ENCODE peak calls at places on chromosomes 3 and 15, in six cellular contexts. L, Z, O, N, I and M are unnamed samples.

GRCh38 chr15:40984963-40985362 is 31.7 kb downstream of the CHAC1 start:
- DNase-seq in L (no peak), Z (no peak), O (no peak), I (no peak), N (no peak), M (no peak)

GRCh38 chr3:63353383-63353782 is 75.3 kb downstream of the SYNPR start:
- DNase-seq in I (no peak), L (no peak), O (no peak), Z (no peak), N (no peak), M (no peak)

GRCh38 chr3:127694467-127695215 is 21.9 kb downstream of the ABTB1 start:
- DNase-seq in I (peak; percentile 60), L (no peak), N (peak; percentile 92), Z (peak; percentile 90), O (no peak), M (no peak)

GRCh38 chr3:98021821-98022220 is 13.3 kb downstream of the GABRR3 start:
- DNase-seq in L (no peak), Z (no peak), I (no peak), O (no peak), N (no peak), M (no peak)

GRCh38 chr3:139304383-139304782 is 39.4 kb upstream of the MRPS22 start:
- DNase-seq in O (no peak), L (no peak), N (no peak), Z (no peak), I (no peak), M (no peak)

GRCh38 chr3:72310028-72310987 is 525.4 kb upstream of the PROK2 start:
- DNase-seq in O (no peak), I (peak; percentile 40), Z (peak; percentile 92), N (no peak), L (peak; percentile 42), M (no peak)

GRCh38 chr3:151794080-151794479 is 19.8 kb upstream of the AADAC start:
- DNase-seq in I (no peak), N (peak; percentile 24), O (no peak), L (no peak), Z (no peak), M (no peak)

GRCh38 chr15:27059610-27060202 is 88.7 kb downstream of the GABRG3 start:
- DNase-seq in O (no peak), I (peak; percentile 80), Z (no peak), N (peak; percentile 2), L (peak; percentile 64), M (no peak)

GRCh38 chr3:162770556-162770955 is 1273.9 kb downstream of the OTOL1 start:
- DNase-seq in O (no peak), N (no peak), Z (no peak), I (no peak), L (no peak), M (no peak)

GRCh38 chr3:165753560-165753959 is 83.7 kb downstream of the BCHE start:
- DNase-seq in I (no peak), Z (no peak), O (no peak), L (no peak), N (peak; percentile 36), M (no peak)

GRCh38 chr15:101617390-101617965 is 34.7 kb downstream of the TM2D3 start:
- DNase-seq in O (peak; percentile 61), I (no peak), Z (no peak), N (no peak), L (no peak), M (no peak)

GRCh38 chr3:178112134-178112533 is 424.1 kb upstream of the KCNMB2 start:
- DNase-seq in Z (no peak), L (no peak), N (no peak), I (no peak), O (no peak), M (no peak)

GRCh38 chr3:133749427-133750200 is 3.4 kb downstream of the TF start:
- DNase-seq in N (no peak), O (no peak), I (no peak), L (no peak), Z (no peak), M (no peak)

GRCh38 chr3:58631742-58632141 is 34.8 kb downstream of the FAM3D start:
- DNase-seq in O (no peak), I (no peak), L (no peak), N (no peak), Z (no peak), M (no peak)

GRCh38 chr3:129688310-129688895 is 81.9 kb upstream of the PLXND1 start:
- DNase-seq in I (peak; percentile 30), Z (no peak), N (no peak), O (peak; percentile 88), L (peak; percentile 61), M (no peak)

GRCh38 chr15:57703387-57703786 is 3.1 kb upstream of the POLR2M start:
- DNase-seq in I (no peak), N (no peak), L (no peak), Z (no peak), O (no peak), M (no peak)

GRCh38 chr3:119662604-119663377 is 2.4 kb upstream of the POPDC2 start:
- DNase-seq in N (no peak), Z (no peak), O (no peak), L (no peak), I (no peak), M (no peak)

GRCh38 chr3:154334973-154335420 is 10.7 kb upstream of the DHX36 start:
- DNase-seq in O (no peak), I (no peak), L (no peak), N (peak; percentile 30), Z (no peak), M (no peak)

GRCh38 chr3:194395201-194395600 is 3.9 kb downstream of the GP5 start:
- DNase-seq in L (no peak), Z (no peak), N (peak; percentile 53), I (no peak), O (no peak), M (no peak)

GRCh38 chr15:84033793-84034553 is 201.6 kb upstream of the GOLGA6L4 start:
- DNase-seq in O (no peak), L (no peak), Z (no peak), N (no peak), I (no peak), M (no peak)

GRCh38 chr15:76996526-76997401 is 1.8 kb downstream of the PSTPIP1 start:
- DNase-seq in N (peak; percentile 35), L (no peak), I (no peak), O (no peak), Z (peak; percentile 88), M (no peak)

GRCh38 chr3:81886081-81886480 is 124.6 kb upstream of the GBE1 start:
- DNase-seq in L (no peak), N (no peak), I (no peak), O (no peak), Z (no peak), M (no peak)

GRCh38 chr3:194112120-194113106 is 23.5 kb upstream of the HES1 start:
- DNase-seq in L (peak; percentile 44), N (peak; percentile 89), O (no peak), Z (no peak), I (no peak), M (no peak)

GRCh38 chr3:39323454-39323853 is 6.1 kb upstream of the CCR8 start:
- DNase-seq in N (no peak), I (no peak), L (no peak), Z (no peak), O (no peak), M (no peak)

GRCh38 chr3:66133050-66133757 is 87.6 kb upstream of the SLC25A26 start:
- DNase-seq in I (no peak), Z (no peak), O (no peak), L (no peak), N (no peak), M (no peak)

GRCh38 chr3:82132210-82133069 is 371.0 kb upstream of the GBE1 start:
- DNase-seq in I (no peak), Z (no peak), N (no peak), L (no peak), O (no peak), M (no peak)

GRCh38 chr3:52983336-52983807 is 62.5 kb downstream of the SFMBT1 start:
- DNase-seq in Z (no peak), L (no peak), N (no peak), I (no peak), O (no peak), M (no peak)

GRCh38 chr3:183259621-183260020 is 6.6 kb downstream of the B3GNT5 start:
- DNase-seq in N (no peak), Z (no peak), I (no peak), L (no peak), O (no peak), M (no peak)

GRCh38 chr15:60120100-60120499 is 116.0 kb downstream of the FOXB1 start:
- DNase-seq in I (no peak), L (no peak), O (no peak), Z (no peak), N (no peak), M (no peak)

GRCh38 chr3:114454592-114455251 is 160.9 kb downstream of the TIGIT start:
- DNase-seq in I (no peak), L (peak; percentile 42), Z (no peak), O (no peak), N (no peak), M (no peak)

GRCh38 chr3:39126532-39127071 is 19.1 kb downstream of the TTC21A start:
- DNase-seq in Z (peak; percentile 56), N (peak; percentile 68), O (no peak), I (peak; percentile 55), L (peak; percentile 38), M (no peak)

GRCh38 chr15:73881539-73882320 is 8.4 kb downstream of the TBC1D21 start:
- DNase-seq in N (no peak), Z (no peak), O (no peak), L (no peak), I (no peak), M (peak; percentile 45)
- TF ChIP-seq CTCF in N (no peak), Z (no peak), O (no peak), L (no peak), I (no peak), M (no peak)

DNA sequence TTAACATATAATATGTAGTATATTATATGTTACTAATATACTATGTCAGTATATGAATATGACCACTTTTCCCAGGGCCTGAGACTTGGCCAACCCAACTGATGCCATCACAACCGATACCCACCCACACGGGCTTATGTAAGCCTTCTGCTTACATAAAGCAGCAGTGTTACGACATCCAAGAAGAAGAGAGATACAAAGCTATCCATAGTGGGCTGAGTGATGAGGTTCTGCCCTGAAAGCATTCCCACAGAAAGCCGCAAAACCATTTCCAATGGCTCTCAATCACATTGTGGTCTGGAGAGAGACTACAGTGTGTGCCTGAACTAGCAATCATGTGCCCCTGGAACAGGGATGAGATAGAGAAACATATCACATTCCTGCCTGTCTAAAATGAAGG is 177.9 kb downstream of the PLOD2 start:
- DNase-seq in L (no peak), O (no peak), Z (no peak), I (no peak), N (no peak), M (no peak)
- TF ChIP-seq CTCF in L (no peak), O (no peak), Z (no peak), I (no peak), N (no peak), M (no peak)

DNA sequence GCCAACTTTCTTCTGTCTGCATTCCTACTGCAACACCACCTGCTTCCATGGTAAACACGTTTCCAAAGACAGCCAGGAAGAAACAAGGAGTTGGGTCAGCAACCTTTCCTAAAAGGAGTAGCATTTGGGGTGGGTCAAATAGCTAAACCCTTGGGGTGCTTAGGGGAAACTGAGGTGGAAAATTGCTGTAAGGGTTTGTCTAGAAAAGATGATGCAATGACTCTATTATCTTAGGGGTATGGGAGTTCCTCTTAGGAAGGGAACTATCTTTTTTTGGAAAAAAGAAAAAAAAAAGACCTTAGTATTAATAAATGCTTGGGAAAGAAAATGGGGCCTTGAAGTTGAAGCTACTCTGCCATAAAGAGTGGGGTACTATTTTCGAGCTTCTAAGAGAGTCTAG is 86.1 kb upstream of the POMGNT2 start:
- DNase-seq in O (no peak), L (no peak), N (no peak), I (no peak), Z (no peak), M (no peak)
- TF ChIP-seq CTCF in O (no peak), L (no peak), N (no peak), I (no peak), Z (no peak), M (no peak)

GRCh38 chr3:29283297-29283681 is 2.4 kb downstream of the RBMS3 start:
- DNase-seq in L (no peak), O (no peak), N (no peak), I (no peak), Z (no peak), M (no peak)
- TF ChIP-seq CTCF in L (no peak), O (no peak), N (no peak), I (no peak), Z (no peak), M (no peak)